ENCODE peak calls at places on chromosome 7, in eight cellular contexts. J, O, L, M, Z, W, Y and V are unnamed samples.

GRCh38 chr7:129649128-129649690 is 37.7 kb downstream of the NRF1 start:
- DNase-seq in O (no peak), Y (no peak), J (no peak), L (no peak), Z (no peak), M (no peak), W (no peak), V (no peak)

GRCh38 chr7:55309040-55309991 is 55.8 kb upstream of the LANCL2 start:
- DNase-seq in Z (no peak), Y (no peak), L (peak; percentile 48), J (no peak), O (no peak), M (no peak), W (no peak), V (no peak)

GRCh38 chr7:28748934-28749584 is 209.1 kb downstream of the TRIL start:
- DNase-seq in J (no peak), L (peak; percentile 61), Y (no peak), Z (no peak), M (peak; percentile 38), W (no peak), O (no peak), V (no peak)

GRCh38 chr7:123864438-123864837 is 19.5 kb downstream of the HYAL4 start:
- DNase-seq in O (no peak), W (no peak), Y (no peak), M (no peak), L (no peak), Z (no peak), J (no peak), V (no peak)

GRCh38 chr7:130560972-130561371 is 69.1 kb downstream of the MEST start:
- DNase-seq in W (no peak), J (no peak), O (no peak), Z (no peak), L (no peak), M (peak; percentile 26), Y (no peak), V (no peak)

GRCh38 chr7:98913026-98913425 is 34.7 kb downstream of the TRRAP start:
- DNase-seq in O (no peak), W (no peak), J (no peak), Y (no peak), L (no peak), M (no peak), Z (no peak), V (no peak)

GRCh38 chr7:145224775-145225174 is 388.9 kb upstream of the TPK1 start:
- DNase-seq in W (no peak), M (no peak), L (no peak), Y (no peak), O (no peak), J (no peak), Z (no peak), V (no peak)

GRCh38 chr7:135678612-135679575 is 16.6 kb downstream of the STMP1 start:
- DNase-seq in M (no peak), O (no peak), J (peak; percentile 29), W (no peak), L (peak; percentile 70), Y (no peak), Z (no peak), V (peak; percentile 36)

GRCh38 chr7:151607464-151607867 is 87.8 kb upstream of the RHEB start:
- DNase-seq in Z (no peak), O (no peak), J (no peak), W (no peak), L (no peak), Y (no peak), M (peak; percentile 37), V (no peak)

GRCh38 chr7:10940748-10941358 is 32.8 kb upstream of the PHF14 start:
- DNase-seq in M (no peak), W (no peak), Z (no peak), L (no peak), J (no peak), O (no peak), Y (no peak), V (no peak)

GRCh38 chr7:79317728-79318127 is 135.7 kb downstream of the MAGI2 start:
- DNase-seq in L (no peak), Y (no peak), M (peak; percentile 51), O (no peak), Z (no peak), W (no peak), J (no peak), V (no peak)

GRCh38 chr7:155951554-155952158 is 139.4 kb upstream of the SHH start:
- DNase-seq in J (no peak), Z (no peak), W (no peak), Y (peak; percentile 47), M (peak; percentile 96), L (no peak), O (no peak), V (no peak)

GRCh38 chr7:127770870-127771269 is 118.9 kb downstream of the SND1 start:
- DNase-seq in W (no peak), M (no peak), L (no peak), J (no peak), O (no peak), Y (no peak), Z (no peak), V (no peak)

GRCh38 chr7:16929146-16929762 is 47.5 kb upstream of the AGR3 start:
- DNase-seq in W (no peak), Y (no peak), L (no peak), O (no peak), J (no peak), Z (no peak), M (no peak), V (no peak)

GRCh38 chr7:30521532-30521931 is 16.9 kb upstream of the GGCT start:
- DNase-seq in L (no peak), O (no peak), W (no peak), Z (no peak), M (no peak), J (peak; percentile 22), Y (peak; percentile 80), V (no peak)

GRCh38 chr7:146176790-146177189 is 60.2 kb downstream of the CNTNAP2 start:
- DNase-seq in L (no peak), J (no peak), Y (no peak), Z (no peak), M (no peak), O (no peak), W (no peak), V (no peak)

GRCh38 chr7:30472771-30473392 is 5.7 kb downstream of the NOD1 start:
- DNase-seq in O (no peak), Z (no peak), W (no peak), J (no peak), L (no peak), Y (peak; percentile 58), M (no peak), V (no peak)

GRCh38 chr7:120993575-120994191 is 5.2 kb downstream of the CPED1 start:
- DNase-seq in Y (no peak), L (no peak), Z (no peak), M (no peak), J (no peak), O (no peak), W (no peak), V (no peak)

GRCh38 chr7:139230078-139230477 is 959 bp upstream of the UBN2 start:
- DNase-seq in L (no peak), Y (no peak), Z (no peak), O (no peak), W (no peak), J (no peak), M (no peak), V (no peak)
- H3K27ac ChIP-seq in L (peak overlapping the region; percentile 94), Y (peak overlapping the region; percentile 94), Z (no peak overlapping the region), O (peak overlapping the region; percentile 93), W (peak overlapping the region; percentile 97), J (peak overlapping the region; percentile 97), M (no peak overlapping the region), V (peak overlapping the region; percentile 99)

GRCh38 chr7:66771795-66772194 is 31.3 kb downstream of the RABGEF1 start:
- DNase-seq in L (no peak), Y (no peak), O (no peak), W (no peak), Z (no peak), J (no peak), M (no peak), V (peak; percentile 54)
- H3K27ac ChIP-seq in L (no peak overlapping the region), Y (no peak overlapping the region), O (no peak overlapping the region), W (no peak overlapping the region), Z (no peak overlapping the region), J (no peak overlapping the region), M (no peak overlapping the region), V (no peak overlapping the region)

GRCh38 chr7:134612197-134612596 is 34.5 kb upstream of the BPGM start:
- DNase-seq in W (no peak), L (no peak), M (no peak), Z (no peak), Y (no peak), J (no peak), O (no peak), V (no peak)

GRCh38 chr7:134616611-134617010 is 30.0 kb upstream of the BPGM start:
- DNase-seq in M (no peak), Z (no peak), O (no peak), J (no peak), Y (no peak), W (no peak), L (no peak), V (no peak)

GRCh38 chr7:134618756-134619530 is 27.7 kb upstream of the BPGM start:
- DNase-seq in J (no peak), L (no peak), Z (no peak), Y (no peak), O (no peak), W (no peak), M (no peak), V (no peak)

GRCh38 chr7:134611611-134612151 is 35.0 kb upstream of the BPGM start:
- DNase-seq in Z (no peak), O (no peak), L (no peak), Y (no peak), W (no peak), M (no peak), J (no peak), V (no peak)

DNA sequence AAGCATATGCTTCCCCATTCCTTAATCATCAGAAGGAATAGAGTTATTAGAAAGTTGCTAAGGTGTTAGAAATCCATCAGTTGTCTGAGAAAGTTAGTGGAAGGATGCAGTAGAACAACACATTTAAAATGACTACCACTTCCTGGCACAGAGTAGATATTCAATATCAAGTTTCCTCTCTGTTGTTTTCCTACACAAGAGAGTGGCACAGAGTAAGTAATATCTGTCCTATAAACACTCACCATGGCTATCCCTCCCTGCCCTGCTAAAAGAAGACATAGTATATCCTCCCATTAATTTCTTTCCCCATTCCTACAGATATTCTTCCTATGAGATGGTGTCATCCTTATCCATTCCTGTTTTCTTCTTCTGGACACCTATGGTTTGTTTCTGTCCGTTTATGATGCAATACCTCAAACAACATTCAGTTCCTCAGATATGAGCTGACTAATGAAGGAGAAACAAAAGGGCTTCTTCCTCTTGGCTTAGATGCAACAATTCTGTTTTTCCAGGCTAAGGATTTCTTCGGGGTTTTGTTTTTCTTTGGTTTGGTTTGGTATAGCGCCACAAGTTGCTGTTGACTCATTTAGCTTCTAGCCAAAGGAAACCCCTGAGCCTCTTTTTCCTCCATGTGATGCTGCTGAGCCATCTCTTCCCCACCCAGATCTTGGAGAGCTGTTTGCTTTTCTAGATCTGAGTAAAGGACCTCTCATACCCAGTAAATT is 32.9 kb upstream of the BPGM start:
- DNase-seq in M (no peak), Y (no peak), O (no peak), L (no peak), J (peak; percentile 38), W (no peak), Z (no peak), V (no peak)
- H3K27ac ChIP-seq in M (no peak overlapping the region), Y (peak overlapping the region; percentile 64), O (no peak overlapping the region), L (no peak overlapping the region), J (peak overlapping the region; percentile 24), W (peak overlapping the region; percentile 54), Z (no peak overlapping the region), V (no peak overlapping the region)

DNA sequence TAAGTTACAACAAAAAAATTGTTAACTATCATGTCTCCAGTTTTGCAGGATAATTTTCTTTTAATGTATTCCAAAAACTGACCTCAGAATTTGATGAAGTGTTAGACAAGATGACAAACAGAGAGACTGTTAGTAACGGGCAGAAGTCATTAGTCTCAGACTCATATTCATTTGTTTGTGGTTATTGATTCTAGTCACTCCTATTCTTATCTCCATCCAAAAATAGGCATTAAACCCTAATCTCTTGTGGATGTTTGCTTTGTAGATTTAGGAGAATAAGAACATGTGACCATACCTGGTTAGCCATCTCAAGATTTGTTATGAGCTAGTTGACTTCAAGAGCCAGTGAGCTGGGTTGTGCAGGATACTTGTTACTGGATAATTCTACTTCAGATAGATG is 261.1 kb downstream of the AUTS2 start:
- DNase-seq in J (no peak), M (no peak), W (no peak), O (no peak), Z (no peak), Y (no peak), L (no peak), V (no peak)
- H3K27ac ChIP-seq in J (no peak overlapping the region), M (no peak overlapping the region), W (no peak overlapping the region), O (no peak overlapping the region), Z (no peak overlapping the region), Y (no peak overlapping the region), L (no peak overlapping the region), V (no peak overlapping the region)